ENCODE peak calls at places on chromosomes 4 and X, in eight cellular contexts. Y is NCI-H82; G is OCI-M1; T is NCI-H1105; R is hepatic stellate cell; O is SW480; F is CD8-positive, alpha-beta memory T cell; A is ACHN. S is an unnamed sample.

GRCh38 chr4:168836482-168836881 is 173.6 kb downstream of the CBR4 start:
- DNase-seq in T (no peak), G (no peak), R (no peak), A (no peak), O (no peak), Y (no peak), F (no peak), S (no peak)

GRCh38 chr4:121822796-121823504 is 733 bp downstream of the CCNA2 start:
- DNase-seq in F (peak), T (peak), A (peak), Y (peak), R (peak), O (peak), G (peak), S (peak)

GRCh38 chrX:42746606-42747005 is 31.4 kb downstream of the PPP1R2C start:
- DNase-seq in A (no peak), O (no peak), R (peak), T (no peak), G (peak), Y (no peak), F (no peak), S (no peak)

GRCh38 chr4:106062452-106062875 is 167.2 kb downstream of the NPNT start:
- DNase-seq in F (no peak), O (peak), A (peak), R (no peak), Y (no peak), G (peak), T (no peak), S (peak)

GRCh38 chr4:133996431-133997121 is 205.0 kb downstream of the PABPC4L start:
- DNase-seq in O (no peak), A (no peak), G (no peak), F (no peak), R (no peak), T (no peak), Y (peak), S (no peak)

GRCh38 chr4:39062499-39062898 is 467 bp downstream of the KLHL5 start:
- DNase-seq in G (no peak), Y (no peak), T (no peak), A (no peak), O (no peak), R (no peak), F (no peak), S (no peak)

GRCh38 chr4:113683143-113683542 is 78.4 kb downstream of the CAMK2D start:
- DNase-seq in F (peak), O (no peak), T (no peak), Y (no peak), A (no peak), G (no peak), R (no peak), S (no peak)

GRCh38 chr4:176193126-176193525 is 2.3 kb downstream of the SPATA4 start:
- DNase-seq in G (no peak), Y (no peak), A (no peak), O (no peak), T (no peak), R (no peak), F (no peak), S (peak)

GRCh38 chr4:145230726-145231125 is 50.3 kb upstream of the OTUD4 start:
- DNase-seq in T (no peak), O (no peak), A (no peak), G (no peak), R (peak), Y (no peak), F (no peak), S (no peak)

GRCh38 chrX:30665471-30665870 is 12.2 kb downstream of the GK start:
- DNase-seq in G (no peak), Y (no peak), T (no peak), O (no peak), R (no peak), F (no peak), A (no peak), S (no peak)

GRCh38 chrX:152843852-152844251 is 13.0 kb downstream of the NSDHL start:
- DNase-seq in T (no peak), F (no peak), A (no peak), R (no peak), G (peak), Y (no peak), O (no peak), S (no peak)

GRCh38 chrX:56787734-56788152 is 58.7 kb downstream of the NBDY start:
- DNase-seq in A (no peak), F (no peak), G (no peak), T (no peak), O (no peak), Y (no peak), R (no peak), S (no peak)

GRCh38 chr4:15756361-15756861 is 21.7 kb upstream of the CD38 start:
- DNase-seq in T (no peak), A (no peak), Y (peak), O (peak), F (peak), G (peak), R (no peak), S (peak)

GRCh38 chrX:6067600-6067999 is 161.1 kb downstream of the NLGN4X start:
- DNase-seq in R (no peak), A (no peak), O (no peak), G (no peak), Y (no peak), F (no peak), T (no peak), S (no peak)

GRCh38 chr4:147596976-147597375 is 20.2 kb upstream of the TMEM184C start:
- DNase-seq in Y (no peak), T (peak), A (peak), R (peak), O (no peak), G (no peak), F (no peak), S (peak)

GRCh38 chrX:40773809-40774208 is 38.5 kb upstream of the MED14 start:
- DNase-seq in F (no peak), O (no peak), T (no peak), G (no peak), Y (no peak), A (peak), R (peak), S (peak)

GRCh38 chr4:153651041-153651960 is 32.8 kb upstream of the TLR2 start:
- DNase-seq in Y (no peak), G (no peak), R (no peak), F (peak), O (no peak), A (no peak), T (no peak), S (no peak)

GRCh38 chr4:4339504-4340085 is 47.3 kb upstream of the NSG1 start:
- DNase-seq in T (no peak), O (no peak), Y (peak), A (no peak), R (peak), F (no peak), G (peak), S (no peak)

GRCh38 chr4:7978489-7978888 is 38.8 kb upstream of the AFAP1 start:
- DNase-seq in T (peak), F (no peak), R (no peak), Y (no peak), G (no peak), A (no peak), O (peak), S (no peak)

GRCh38 chrX:11899091-11899490 is 141.1 kb downstream of the MSL3 start:
- DNase-seq in Y (no peak), A (peak), R (no peak), G (no peak), O (peak), F (no peak), T (no peak), S (peak)

GRCh38 chr4:87193958-87194675 is 26.3 kb downstream of the KLHL8 start:
- DNase-seq in R (no peak), F (no peak), T (no peak), Y (peak), G (no peak), A (no peak), O (no peak), S (no peak)

GRCh38 chrX:80432441-80432840 is 12.2 kb downstream of the TENT5D start:
- DNase-seq in A (no peak), T (no peak), Y (no peak), O (no peak), F (no peak), G (no peak), R (no peak), S (no peak)